ENCODE peak calls at places on chromosomes 5 and 9, in five cellular contexts. I is H9, T is T1000, B is hepatocyte, K is activated T-cell treated with anti-CD3 and anti-CD28 coated beads for 1 hour. G is an unnamed sample.

GRCh38 chr5:6732634-6733410 is 19.6 kb downstream of the TENT4A start:
- DNase-seq in K (no peak), B (no peak), I (no peak), T (peak), G (no peak)

GRCh38 chr5:60339691-60340191 is 360.2 kb downstream of the DEPDC1B start:
- DNase-seq in K (no peak), I (no peak), B (no peak), T (no peak), G (no peak)

GRCh38 chr5:175718401-175719108 is 60.7 kb downstream of the HRH2 start:
- DNase-seq in T (no peak), B (peak), K (peak), I (no peak), G (no peak)

GRCh38 chr9:25948182-25948581 is 269.9 kb upstream of the TUSC1 start:
- DNase-seq in B (no peak), K (no peak), I (no peak), T (no peak), G (no peak)

GRCh38 chr9:82201186-82201585 is 212.6 kb downstream of the SPATA31D1 start:
- DNase-seq in I (no peak), T (no peak), K (no peak), B (no peak), G (no peak)

GRCh38 chr5:65805082-65805481 is 83.1 kb downstream of the NLN start:
- DNase-seq in K (no peak), B (no peak), I (no peak), T (no peak), G (no peak)

GRCh38 chr5:150511641-150512367 is 3.9 kb downstream of the NDST1 start:
- DNase-seq in T (no peak), B (peak), K (no peak), I (no peak), G (no peak)

GRCh38 chr5:2697446-2698200 is 53.9 kb downstream of the IRX2 start:
- DNase-seq in K (no peak), I (no peak), B (no peak), T (no peak), G (no peak)

GRCh38 chr5:96081276-96081858 is 119.7 kb upstream of the ELL2 start:
- DNase-seq in B (no peak), K (no peak), T (no peak), I (no peak), G (no peak)